ENCODE peak calls at places on chromosomes 11 and 22, in seven cellular contexts. O is AG04449, A is cardiac fibroblast, I is neural crest cell, Y is foreskin fibroblast, H is neural progenitor cell, V is GM12865. W is an unnamed sample.

GRCh38 chr11:40274017-40274416 is 1185.4 kb downstream of the LRRC4C start:
- DNase-seq in Y (no peak), H (no peak), A (no peak), I (no peak), O (peak; percentile 19), V (no peak), W (no peak)

GRCh38 chr22:32661296-32661695 is 140.2 kb upstream of the TIMP3 start:
- DNase-seq in O (peak; percentile 50), Y (peak; percentile 86), V (no peak), I (peak; percentile 14), H (no peak), A (peak; percentile 82), W (no peak)

GRCh38 chr11:49995559-49995958 is 13.2 kb upstream of the OR4C12 start:
- DNase-seq in A (peak; percentile 82), O (no peak), I (no peak), Y (peak; percentile 2), V (peak; percentile 82), H (peak; percentile 45), W (peak; percentile 13)

GRCh38 chr11:63944987-63945386 is 6.2 kb downstream of the NAA40 start:
- DNase-seq in H (no peak), Y (peak; percentile 53), O (no peak), I (no peak), V (no peak), A (peak; percentile 17), W (no peak)

GRCh38 chr11:10518123-10518522 is 22.9 kb downstream of the RNF141 start:
- DNase-seq in Y (no peak), H (no peak), A (no peak), O (no peak), V (no peak), I (no peak), W (no peak)

GRCh38 chr11:76769645-76770586 is 13.2 kb upstream of the TSKU start:
- DNase-seq in A (peak; percentile 52), Y (no peak), I (no peak), H (no peak), V (no peak), O (no peak), W (no peak)

GRCh38 chr11:132430352-132431091 is 1060.1 kb downstream of the NTM start:
- DNase-seq in I (no peak), O (no peak), A (no peak), V (no peak), H (peak; percentile 48), Y (peak; percentile 2), W (no peak)

GRCh38 chr11:77557553-77557952 is 32.2 kb upstream of the AQP11 start:
- DNase-seq in Y (no peak), V (peak; percentile 35), O (no peak), A (peak; percentile 37), I (no peak), H (peak; percentile 65), W (peak; percentile 31)

GRCh38 chr11:27158763-27159679 is 118.4 kb downstream of the BBOX1 start:
- DNase-seq in O (peak; percentile 46), V (peak; percentile 60), H (peak; percentile 70), A (peak; percentile 96), Y (peak; percentile 62), I (peak; percentile 38), W (peak; percentile 52)

GRCh38 chr11:103872748-103873147 is 163.7 kb upstream of the DDI1 start:
- DNase-seq in V (no peak), A (no peak), I (no peak), H (no peak), O (no peak), Y (no peak), W (no peak)

GRCh38 chr11:112584674-112585073 is 324.0 kb upstream of the PLET1 start:
- DNase-seq in H (peak; percentile 54), A (no peak), Y (no peak), I (no peak), V (peak; percentile 38), O (no peak), W (peak; percentile 44)

GRCh38 chr11:68066742-68067141 is 27.9 kb downstream of the TCIRG1 start:
- DNase-seq in Y (no peak), V (no peak), A (no peak), O (peak; percentile 28), H (no peak), I (no peak), W (peak; percentile 5)

GRCh38 chr11:22742149-22742548 is 75.7 kb downstream of the GAS2 start:
- DNase-seq in V (no peak), O (no peak), A (no peak), H (no peak), I (no peak), Y (no peak), W (no peak)

GRCh38 chr11:64135711-64136110 is 30.2 kb downstream of the MACROD1 start:
- DNase-seq in H (no peak), A (no peak), I (no peak), V (no peak), Y (no peak), O (no peak), W (no peak)

GRCh38 chr11:61752117-61752924 is at the start of gene MYRF:
- DNase-seq in A (peak; percentile 26), O (no peak), I (peak; percentile 71), H (peak; percentile 88), Y (no peak), V (peak; percentile 26), W (peak; percentile 84)

GRCh38 chr11:86955674-86956522 is 703 bp upstream of the FZD4 start:
- DNase-seq in I (peak; percentile 69), A (peak; percentile 76), O (no peak), V (peak; percentile 59), H (peak; percentile 93), Y (peak; percentile 59), W (peak; percentile 90)

GRCh38 chr11:134027671-134028070 is 41.2 kb upstream of the JAM3 start:
- DNase-seq in A (no peak), O (no peak), V (no peak), Y (no peak), I (no peak), H (no peak), W (no peak)

GRCh38 chr22:39275814-39276443 is 31.1 kb upstream of the PDGFB start:
- DNase-seq in V (no peak), I (no peak), O (no peak), Y (no peak), A (no peak), H (no peak), W (no peak)

GRCh38 chr11:125062931-125063428 is at the start of gene SLC37A2:
- DNase-seq in V (peak; percentile 87), A (peak; percentile 54), I (peak; percentile 46), Y (peak; percentile 58), O (no peak), H (peak; percentile 90), W (peak; percentile 67)

GRCh38 chr11:29962243-29962642 is 54.6 kb downstream of the KCNA4 start:
- DNase-seq in I (no peak), Y (no peak), V (peak; percentile 41), H (peak; percentile 58), O (no peak), A (no peak), W (peak; percentile 30)

GRCh38 chr22:44580176-44580575 is 82.1 kb upstream of the RTL6 start:
- DNase-seq in I (no peak), O (no peak), V (no peak), H (no peak), Y (no peak), A (no peak), W (no peak)

GRCh38 chr11:128965485-128965884 is 22.8 kb upstream of the TP53AIP1 start:
- DNase-seq in A (no peak), V (peak; percentile 52), H (no peak), I (no peak), Y (no peak), O (no peak), W (no peak)

GRCh38 chr11:117037279-117037951 is 60.8 kb downstream of the SIK3 start:
- DNase-seq in I (no peak), H (no peak), Y (peak; percentile 10), V (no peak), O (no peak), A (no peak), W (peak; percentile 8)

GRCh38 chr22:49026476-49027121 is 801.1 kb downstream of the BRD1 start:
- DNase-seq in I (no peak), V (no peak), H (peak; percentile 45), A (no peak), Y (no peak), O (no peak), W (peak; percentile 47)
- TF ChIP-seq CTCF in I (peak; percentile 21), V (no peak), H (peak; percentile 44), A (no peak), Y (no peak), O (no peak), W (no peak)

GRCh38 chr11:83676061-83676460 is 389.9 kb upstream of the CCDC90B start:
- DNase-seq in V (no peak), I (no peak), Y (no peak), A (no peak), H (no peak), O (no peak), W (no peak)

GRCh38 chr11:83674498-83674897 is 388.3 kb upstream of the CCDC90B start:
- DNase-seq in A (no peak), I (no peak), V (no peak), H (no peak), Y (no peak), O (no peak), W (no peak)

GRCh38 chr11:83666149-83666548 is 380.0 kb upstream of the CCDC90B start:
- DNase-seq in V (no peak), Y (no peak), H (no peak), A (no peak), I (no peak), O (no peak), W (no peak)

GRCh38 chr11:83671295-83671694 is 385.1 kb upstream of the CCDC90B start:
- DNase-seq in V (no peak), O (no peak), H (no peak), Y (no peak), I (no peak), A (peak; percentile 11), W (no peak)
- TF ChIP-seq CTCF in V (peak; percentile 4), O (no peak), H (no peak), Y (peak; percentile 7), I (no peak), A (no peak), W (no peak)

GRCh38 chr11:35293034-35293433 is 126.3 kb downstream of the SLC1A2 start:
- DNase-seq in V (peak; percentile 37), O (no peak), Y (no peak), I (no peak), A (no peak), H (no peak), W (no peak)

GRCh38 chr11:35288817-35289541 is 130.4 kb downstream of the SLC1A2 start:
- DNase-seq in H (no peak), I (no peak), A (peak; percentile 86), V (no peak), Y (peak; percentile 57), O (peak; percentile 16), W (no peak)

GRCh38 chr11:35289821-35290220 is 129.5 kb downstream of the SLC1A2 start:
- DNase-seq in Y (peak; percentile 69), V (no peak), O (peak; percentile 10), H (no peak), A (peak; percentile 89), I (no peak), W (no peak)

GRCh38 chr11:35292290-35292689 is 127.1 kb downstream of the SLC1A2 start:
- DNase-seq in I (no peak), Y (no peak), A (no peak), H (peak; percentile 24), O (no peak), V (no peak), W (no peak)

GRCh38 chr11:35290876-35291275 is 128.5 kb downstream of the SLC1A2 start:
- DNase-seq in Y (no peak), H (no peak), O (no peak), V (no peak), A (no peak), I (no peak), W (no peak)
- TF ChIP-seq CTCF in Y (no peak), H (no peak), O (no peak), V (no peak), A (no peak), I (no peak), W (no peak)

GRCh38 chr11:74397531-74398243 is 546 bp downstream of the PGM2L1 start:
- DNase-seq in V (peak; percentile 13), Y (no peak), A (peak; percentile 36), I (no peak), H (peak; percentile 59), O (no peak), W (peak; percentile 23)
- TF ChIP-seq CTCF in V (no peak), Y (peak; percentile 8), A (no peak), I (peak; percentile 41), H (peak; percentile 31), O (peak; percentile 3), W (no peak)